ENCODE peak calls at places on chromosomes 4 and X, in nine cellular contexts. P is renal cortical epithelial cell; K is NCI-H1694; S is stimulated activated CD4-positive, alpha-beta T cell treated with anti-CD3 and anti-CD28 coated beads, Interleukin-4, amount 100 ng/mL, for 4 hours; C is germinal center; I is anterior cingulate cortex; U is activated CD4-positive, alpha-beta T cell treated with anti-CD3 and anti-CD28 coated beads, Interleukin-2, amount 10 ng/mL, durations not matched to agents 7 days and 5 days; H is GM04504; V is hypothalamus. T is an unnamed sample.

GRCh38 chr4:159191989-159192388 is 89.1 kb downstream of the RAPGEF2 start:
- DNase-seq in P (peak; percentile 63), K (no peak), S (no peak), C (no peak), I (no peak), U (no peak), H (peak; percentile 23), V (no peak), T (no peak)

GRCh38 chr4:142719854-142720541 is 126.1 kb downstream of the INPP4B start:
- DNase-seq in P (peak; percentile 27), K (no peak), S (no peak), C (no peak), I (no peak), U (peak; percentile 24), H (peak; percentile 7), V (no peak), T (no peak)

GRCh38 chr4:111937368-111937767 is 207.9 kb upstream of the FAM241A start:
- DNase-seq in P (peak; percentile 53), K (no peak), S (no peak), C (peak; percentile 13), I (no peak), U (no peak), H (peak; percentile 33), V (no peak), T (no peak)

GRCh38 chr4:81756973-81757372 is 285.3 kb upstream of the RASGEF1B start:
- DNase-seq in P (no peak), K (no peak), S (no peak), C (no peak), I (no peak), U (no peak), H (no peak), V (no peak), T (no peak)

GRCh38 chr4:61202100-61202637 is 2.0 kb downstream of the ADGRL3 start:
- DNase-seq in P (no peak), K (no peak), S (no peak), C (no peak), I (peak; percentile 48), U (no peak), H (no peak), V (peak; percentile 12), T (no peak)

GRCh38 chrX:13764284-13764683 is 29.7 kb downstream of the OFD1 start:
- DNase-seq in P (no peak), K (no peak), S (no peak), C (no peak), I (no peak), U (no peak), H (no peak), V (no peak), T (no peak)

GRCh38 chr4:951594-952468 is 19.6 kb downstream of the TMEM175 start:
- DNase-seq in P (no peak), K (no peak), S (no peak), C (no peak), I (no peak), U (no peak), H (no peak), V (no peak), T (peak; percentile 49)

GRCh38 chrX:30865020-30865419 is 24.0 kb downstream of the TAB3 start:
- DNase-seq in P (peak; percentile 53), K (no peak), S (no peak), C (no peak), I (no peak), U (peak; percentile 10), H (no peak), V (no peak), T (no peak)

GRCh38 chr4:80529021-80529420 is 193.5 kb downstream of the CFAP299 start:
- DNase-seq in P (no peak), K (no peak), S (no peak), C (no peak), I (no peak), U (no peak), H (no peak), V (no peak), T (no peak)

GRCh38 chrX:11968470-11968869 is 169.8 kb upstream of the FRMPD4 start:
- DNase-seq in P (peak; percentile 77), K (no peak), S (no peak), C (no peak), I (no peak), U (no peak), H (no peak), V (no peak), T (no peak)

GRCh38 chrX:150227873-150228272 is 135.2 kb upstream of the MAMLD1 start:
- DNase-seq in P (no peak), K (peak; percentile 22), S (no peak), C (no peak), I (no peak), U (no peak), H (no peak), V (no peak), T (no peak)

GRCh38 chr4:6008766-6009385 is 9.4 kb downstream of the C4orf50 start:
- DNase-seq in P (no peak), K (no peak), S (no peak), C (no peak), I (no peak), U (no peak), H (no peak), V (no peak), T (no peak)

GRCh38 chrX:50067435-50068292 is 133.1 kb downstream of the AKAP4 start:
- DNase-seq in P (peak; percentile 53), K (no peak), S (no peak), C (no peak), I (no peak), U (no peak), H (no peak), V (no peak), T (no peak)

GRCh38 chrX:46461653-46462191 is 83.5 kb downstream of the ZNF674 start:
- DNase-seq in P (no peak), K (no peak), S (no peak), C (no peak), I (no peak), U (peak; percentile 12), H (no peak), V (no peak), T (no peak)

GRCh38 chr4:133162941-133163340 is 13.8 kb downstream of the PCDH10 start:
- DNase-seq in P (no peak), K (no peak), S (no peak), C (no peak), I (peak; percentile 29), U (no peak), H (no peak), V (no peak), T (no peak)

GRCh38 chrX:51743179-51743957 is at the start of gene GSPT2:
- DNase-seq in P (peak; percentile 52), K (no peak), S (peak; percentile 41), C (peak; percentile 50), I (peak; percentile 28), U (peak; percentile 71), H (peak; percentile 35), V (peak; percentile 17), T (peak; percentile 89)

GRCh38 chrX:85611926-85612325 is 232.5 kb upstream of the POF1B start:
- DNase-seq in P (peak; percentile 2), K (no peak), S (no peak), C (peak; percentile 1), I (no peak), U (no peak), H (no peak), V (no peak), T (no peak)

T was measured in lower leg skin.